ENCODE peak calls at places on chromosomes 1 and 21, in ten cellular contexts. One of them, this sample, is unnamed.

GRCh38 chr1:214552174-214552608 is 789 bp upstream of the PTPN14 start:
- DNase-seq in fibroblast of pulmonary artery: peak; percentile 74
- DNase-seq in lower leg skin: peak; percentile 63
- DNase-seq in BJ: peak; percentile 45
- DNase-seq in GM23338: peak; percentile 97
- DNase-seq in AG09309: no peak
- DNase-seq in left ventricle myocardium inferior: peak; percentile 57
- DNase-seq in pancreas: peak; percentile 66
- DNase-seq in prostate gland: peak; percentile 76
- DNase-seq in ovary: peak; percentile 34
- DNase-seq in this sample: no peak

GRCh38 chr1:243343970-243344749 is 88.3 kb downstream of the SDCCAG8 start:
- DNase-seq in BJ: no peak
- DNase-seq in pancreas: no peak
- DNase-seq in lower leg skin: no peak
- DNase-seq in AG09309: no peak
- DNase-seq in ovary: no peak
- DNase-seq in left ventricle myocardium inferior: no peak
- DNase-seq in prostate gland: no peak
- DNase-seq in GM23338: peak; percentile 87
- DNase-seq in fibroblast of pulmonary artery: peak; percentile 57
- DNase-seq in this sample: no peak

GRCh38 chr1:35888255-35888654 is 5.2 kb downstream of the AGO1 start:
- DNase-seq in fibroblast of pulmonary artery: no peak
- DNase-seq in ovary: no peak
- DNase-seq in lower leg skin: no peak
- DNase-seq in GM23338: no peak
- DNase-seq in left ventricle myocardium inferior: no peak
- DNase-seq in prostate gland: no peak
- DNase-seq in BJ: no peak
- DNase-seq in pancreas: no peak
- DNase-seq in AG09309: no peak
- DNase-seq in this sample: no peak

GRCh38 chr1:87786218-87786617 is 457.5 kb downstream of the LMO4 start:
- DNase-seq in pancreas: no peak
- DNase-seq in ovary: no peak
- DNase-seq in fibroblast of pulmonary artery: no peak
- DNase-seq in prostate gland: no peak
- DNase-seq in BJ: no peak
- DNase-seq in lower leg skin: no peak
- DNase-seq in AG09309: no peak
- DNase-seq in GM23338: no peak
- DNase-seq in left ventricle myocardium inferior: no peak
- DNase-seq in this sample: no peak

GRCh38 chr1:54350360-54350759 is 55.8 kb downstream of the SSBP3 start:
- DNase-seq in pancreas: no peak
- DNase-seq in prostate gland: no peak
- DNase-seq in left ventricle myocardium inferior: no peak
- DNase-seq in BJ: no peak
- DNase-seq in ovary: no peak
- DNase-seq in lower leg skin: no peak
- DNase-seq in GM23338: no peak
- DNase-seq in fibroblast of pulmonary artery: no peak
- DNase-seq in AG09309: no peak
- DNase-seq in this sample: no peak

GRCh38 chr1:26994772-26995625 is 1.5 kb downstream of the TRNP1 start:
- DNase-seq in AG09309: no peak
- DNase-seq in lower leg skin: no peak
- DNase-seq in BJ: no peak
- DNase-seq in GM23338: peak; percentile 78
- DNase-seq in prostate gland: no peak
- DNase-seq in fibroblast of pulmonary artery: no peak
- DNase-seq in left ventricle myocardium inferior: no peak
- DNase-seq in ovary: no peak
- DNase-seq in pancreas: peak; percentile 37
- DNase-seq in this sample: no peak

GRCh38 chr1:114025609-114026401 is 46.5 kb downstream of the OLFML3 start:
- DNase-seq in fibroblast of pulmonary artery: no peak
- DNase-seq in GM23338: no peak
- DNase-seq in lower leg skin: no peak
- DNase-seq in pancreas: no peak
- DNase-seq in left ventricle myocardium inferior: no peak
- DNase-seq in ovary: no peak
- DNase-seq in prostate gland: no peak
- DNase-seq in AG09309: no peak
- DNase-seq in BJ: no peak
- DNase-seq in this sample: no peak

GRCh38 chr1:212234431-212235298 is 50.5 kb upstream of the PPP2R5A start:
- DNase-seq in AG09309: peak; percentile 93
- DNase-seq in lower leg skin: peak; percentile 56
- DNase-seq in left ventricle myocardium inferior: peak; percentile 29
- DNase-seq in ovary: no peak
- DNase-seq in fibroblast of pulmonary artery: peak; percentile 94
- DNase-seq in GM23338: no peak
- DNase-seq in BJ: peak; percentile 85
- DNase-seq in prostate gland: no peak
- DNase-seq in pancreas: peak; percentile 59
- DNase-seq in this sample: peak; percentile 87

GRCh38 chr1:216794541-216795055 is 71.4 kb upstream of the ESRRG start:
- DNase-seq in fibroblast of pulmonary artery: no peak
- DNase-seq in ovary: no peak
- DNase-seq in BJ: no peak
- DNase-seq in prostate gland: no peak
- DNase-seq in lower leg skin: no peak
- DNase-seq in GM23338: no peak
- DNase-seq in AG09309: no peak
- DNase-seq in pancreas: no peak
- DNase-seq in left ventricle myocardium inferior: no peak
- DNase-seq in this sample: no peak

GRCh38 chr1:235127774-235128452 is 724 bp downstream of the TOMM20 start:
- DNase-seq in prostate gland: no peak
- DNase-seq in AG09309: no peak
- DNase-seq in lower leg skin: no peak
- DNase-seq in GM23338: no peak
- DNase-seq in pancreas: no peak
- DNase-seq in fibroblast of pulmonary artery: peak; percentile 27
- DNase-seq in BJ: no peak
- DNase-seq in ovary: no peak
- DNase-seq in left ventricle myocardium inferior: no peak
- DNase-seq in this sample: no peak

GRCh38 chr1:157992031-157992568 is 1.3 kb upstream of the KIRREL1 start:
- DNase-seq in fibroblast of pulmonary artery: peak; percentile 74
- DNase-seq in lower leg skin: peak; percentile 67
- DNase-seq in left ventricle myocardium inferior: peak; percentile 74
- DNase-seq in ovary: peak; percentile 75
- DNase-seq in pancreas: peak; percentile 70
- DNase-seq in prostate gland: peak; percentile 59
- DNase-seq in BJ: no peak
- DNase-seq in AG09309: no peak
- DNase-seq in GM23338: peak; percentile 87
- DNase-seq in this sample: no peak

GRCh38 chr1:115135681-115136080 is 46.4 kb upstream of the TSPAN2 start:
- DNase-seq in fibroblast of pulmonary artery: peak; percentile 31
- DNase-seq in left ventricle myocardium inferior: no peak
- DNase-seq in prostate gland: no peak
- DNase-seq in lower leg skin: no peak
- DNase-seq in AG09309: no peak
- DNase-seq in pancreas: no peak
- DNase-seq in GM23338: no peak
- DNase-seq in BJ: peak; percentile 25
- DNase-seq in ovary: no peak
- DNase-seq in this sample: no peak

GRCh38 chr1:204760350-204761134 is 75.0 kb upstream of the LRRN2 start:
- DNase-seq in ovary: no peak
- DNase-seq in lower leg skin: no peak
- DNase-seq in AG09309: no peak
- DNase-seq in BJ: no peak
- DNase-seq in prostate gland: no peak
- DNase-seq in pancreas: no peak
- DNase-seq in fibroblast of pulmonary artery: no peak
- DNase-seq in GM23338: no peak
- DNase-seq in left ventricle myocardium inferior: no peak
- DNase-seq in this sample: no peak

GRCh38 chr21:34129039-34129891 is 55.9 kb downstream of the MRPS6 start:
- DNase-seq in pancreas: peak; percentile 45
- DNase-seq in BJ: peak; percentile 59
- DNase-seq in ovary: peak; percentile 53
- DNase-seq in lower leg skin: peak; percentile 36
- DNase-seq in fibroblast of pulmonary artery: peak; percentile 87
- DNase-seq in left ventricle myocardium inferior: peak; percentile 58
- DNase-seq in prostate gland: peak; percentile 69
- DNase-seq in AG09309: peak; percentile 64
- DNase-seq in GM23338: peak; percentile 77
- DNase-seq in this sample: peak; percentile 58

DNA sequence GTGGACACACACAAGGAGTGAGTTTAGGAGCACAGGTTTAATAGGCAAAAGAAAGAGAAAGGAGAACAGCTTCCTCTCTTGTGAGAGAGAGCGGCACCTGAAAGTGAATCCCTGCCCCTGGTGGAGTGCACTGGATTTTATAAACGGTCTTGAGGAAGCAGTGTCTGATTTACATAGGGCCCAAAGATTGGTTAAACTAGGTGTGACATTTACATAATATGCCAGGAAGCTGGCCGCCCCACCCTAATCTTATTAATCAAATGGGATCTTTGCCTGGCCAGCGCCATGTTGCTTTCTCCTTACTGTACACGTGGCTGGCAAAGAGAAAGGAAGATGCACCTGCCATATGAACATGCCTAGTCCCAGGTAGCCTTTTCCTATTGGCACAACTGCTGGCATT is 38.7 kb downstream of the CFH start:
- DNase-seq in AG09309: no peak
- DNase-seq in ovary: no peak
- DNase-seq in left ventricle myocardium inferior: no peak
- DNase-seq in lower leg skin: no peak
- DNase-seq in pancreas: no peak
- DNase-seq in BJ: no peak
- DNase-seq in prostate gland: no peak
- DNase-seq in fibroblast of pulmonary artery: no peak
- DNase-seq in GM23338: peak; percentile 34
- DNase-seq in this sample: no peak
- TF ChIP-seq CTCF in AG09309: no peak
- TF ChIP-seq CTCF in ovary: no peak
- TF ChIP-seq CTCF in left ventricle myocardium inferior: no peak
- TF ChIP-seq CTCF in lower leg skin: no peak
- TF ChIP-seq CTCF in pancreas: no peak
- TF ChIP-seq CTCF in BJ: no peak
- TF ChIP-seq CTCF in prostate gland: no peak
- TF ChIP-seq CTCF in fibroblast of pulmonary artery: no peak
- TF ChIP-seq CTCF in GM23338: no peak
- TF ChIP-seq CTCF in this sample: no peak

GRCh38 chr1:21333824-21334213 is 43.6 kb upstream of the ECE1 start:
- DNase-seq in BJ: no peak
- DNase-seq in lower leg skin: no peak
- DNase-seq in GM23338: no peak
- DNase-seq in fibroblast of pulmonary artery: no peak
- DNase-seq in AG09309: no peak
- DNase-seq in prostate gland: no peak
- DNase-seq in left ventricle myocardium inferior: no peak
- DNase-seq in ovary: no peak
- DNase-seq in pancreas: no peak
- DNase-seq in this sample: no peak
- H3K4me3 ChIP-seq in BJ: peak overlapping the region; percentile 7
- H3K4me3 ChIP-seq in lower leg skin: no peak overlapping the region
- H3K4me3 ChIP-seq in GM23338: no peak overlapping the region
- H3K4me3 ChIP-seq in fibroblast of pulmonary artery: no peak overlapping the region
- H3K4me3 ChIP-seq in AG09309: peak overlapping the region; percentile 34
- H3K4me3 ChIP-seq in prostate gland: no peak overlapping the region
- H3K4me3 ChIP-seq in left ventricle myocardium inferior: no peak overlapping the region
- H3K4me3 ChIP-seq in ovary: no peak overlapping the region
- H3K4me3 ChIP-seq in pancreas: no peak overlapping the region
- H3K4me3 ChIP-seq in this sample: no peak overlapping the region

DNA sequence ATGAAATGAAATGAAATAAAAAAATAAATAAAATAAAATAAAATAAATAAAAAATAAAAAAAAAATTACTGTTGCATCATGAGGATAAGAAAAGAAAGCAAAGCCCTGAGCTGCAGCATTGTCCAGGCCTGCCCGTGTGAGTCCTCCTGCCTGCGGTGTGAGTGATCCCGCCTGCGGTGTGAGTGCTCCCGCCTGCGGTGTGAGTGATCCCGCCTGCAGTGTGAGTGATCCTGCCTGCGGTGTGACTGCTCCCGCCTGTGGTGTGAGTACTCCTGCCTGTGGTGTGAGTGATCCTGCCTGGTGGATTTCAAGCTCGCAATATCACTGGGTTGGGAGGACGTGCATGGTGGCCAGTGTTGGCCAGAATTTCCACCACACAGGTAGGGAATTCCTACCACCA is 22.4 kb upstream of the PTTG1IP start:
- DNase-seq in BJ: no peak
- DNase-seq in GM23338: no peak
- DNase-seq in AG09309: no peak
- DNase-seq in left ventricle myocardium inferior: peak; percentile 9
- DNase-seq in lower leg skin: no peak
- DNase-seq in ovary: no peak
- DNase-seq in pancreas: no peak
- DNase-seq in prostate gland: no peak
- DNase-seq in fibroblast of pulmonary artery: no peak
- DNase-seq in this sample: no peak
- TF ChIP-seq CTCF in BJ: no peak
- TF ChIP-seq CTCF in GM23338: no peak
- TF ChIP-seq CTCF in AG09309: no peak
- TF ChIP-seq CTCF in left ventricle myocardium inferior: no peak
- TF ChIP-seq CTCF in lower leg skin: no peak
- TF ChIP-seq CTCF in ovary: no peak
- TF ChIP-seq CTCF in pancreas: no peak
- TF ChIP-seq CTCF in prostate gland: no peak
- TF ChIP-seq CTCF in fibroblast of pulmonary artery: no peak
- TF ChIP-seq CTCF in this sample: no peak

GRCh38 chr1:183977717-183978116 is 59.8 kb downstream of the COLGALT2 start:
- DNase-seq in fibroblast of pulmonary artery: no peak
- DNase-seq in lower leg skin: no peak
- DNase-seq in GM23338: no peak
- DNase-seq in pancreas: no peak
- DNase-seq in ovary: no peak
- DNase-seq in BJ: no peak
- DNase-seq in AG09309: no peak
- DNase-seq in left ventricle myocardium inferior: no peak
- DNase-seq in prostate gland: no peak
- DNase-seq in this sample: no peak

GRCh38 chr1:183979437-183979836 is 58.1 kb downstream of the COLGALT2 start:
- DNase-seq in left ventricle myocardium inferior: no peak
- DNase-seq in lower leg skin: no peak
- DNase-seq in fibroblast of pulmonary artery: no peak
- DNase-seq in AG09309: no peak
- DNase-seq in ovary: no peak
- DNase-seq in prostate gland: no peak
- DNase-seq in pancreas: no peak
- DNase-seq in BJ: no peak
- DNase-seq in GM23338: no peak
- DNase-seq in this sample: no peak

GRCh38 chr1:183980951-183981525 is 56.5 kb downstream of the COLGALT2 start:
- DNase-seq in ovary: no peak
- DNase-seq in pancreas: no peak
- DNase-seq in prostate gland: no peak
- DNase-seq in AG09309: no peak
- DNase-seq in GM23338: no peak
- DNase-seq in left ventricle myocardium inferior: no peak
- DNase-seq in BJ: no peak
- DNase-seq in fibroblast of pulmonary artery: no peak
- DNase-seq in lower leg skin: no peak
- DNase-seq in this sample: no peak

GRCh38 chr1:183970516-183971300 is 66.8 kb downstream of the COLGALT2 start:
- DNase-seq in ovary: no peak
- DNase-seq in AG09309: no peak
- DNase-seq in BJ: no peak
- DNase-seq in GM23338: no peak
- DNase-seq in fibroblast of pulmonary artery: no peak
- DNase-seq in left ventricle myocardium inferior: no peak
- DNase-seq in lower leg skin: no peak
- DNase-seq in prostate gland: no peak
- DNase-seq in pancreas: no peak
- DNase-seq in this sample: no peak

GRCh38 chr1:183975651-183976050 is 61.9 kb downstream of the COLGALT2 start:
- DNase-seq in ovary: no peak
- DNase-seq in GM23338: no peak
- DNase-seq in pancreas: no peak
- DNase-seq in AG09309: no peak
- DNase-seq in lower leg skin: no peak
- DNase-seq in fibroblast of pulmonary artery: no peak
- DNase-seq in left ventricle myocardium inferior: no peak
- DNase-seq in BJ: no peak
- DNase-seq in prostate gland: no peak
- DNase-seq in this sample: no peak
- H3K4me3 ChIP-seq in ovary: no peak overlapping the region
- H3K4me3 ChIP-seq in GM23338: no peak overlapping the region
- H3K4me3 ChIP-seq in pancreas: no peak overlapping the region
- H3K4me3 ChIP-seq in AG09309: no peak overlapping the region
- H3K4me3 ChIP-seq in lower leg skin: no peak overlapping the region
- H3K4me3 ChIP-seq in fibroblast of pulmonary artery: no peak overlapping the region
- H3K4me3 ChIP-seq in left ventricle myocardium inferior: no peak overlapping the region
- H3K4me3 ChIP-seq in BJ: no peak overlapping the region
- H3K4me3 ChIP-seq in prostate gland: no peak overlapping the region
- H3K4me3 ChIP-seq in this sample: no peak overlapping the region